ENCODE peak calls at places on chromosomes 13 and 19, in four cellular contexts. H is memory B cell; N is EL; V is stimulated activated CD4-positive, alpha-beta T cell treated with anti-CD3 and anti-CD28 coated beads, TNF-alpha, amount 100 ng/mL, for 48 hours. A is an unnamed sample.

GRCh38 chr19:6087074-6087506 is 23.2 kb downstream of the RFX2 start:
- DNase-seq in V (no peak), H (no peak), N (no peak), A (no peak)

GRCh38 chr19:44111910-44112463 is 1.2 kb upstream of the ZNF225 start:
- DNase-seq in H (no peak), N (peak; percentile 89), V (no peak), A (peak; percentile 4)

GRCh38 chr19:15555759-15556633 is 47.7 kb downstream of the CYP4F22 start:
- DNase-seq in H (peak; percentile 99), V (peak; percentile 96), N (peak; percentile 93), A (peak; percentile 85)

GRCh38 chr19:16749326-16749725 is 29.7 kb downstream of the NWD1 start:
- DNase-seq in N (no peak), V (no peak), H (no peak), A (no peak)

GRCh38 chr13:42046448-42046847 is 2.0 kb upstream of the DGKH start:
- DNase-seq in H (no peak), N (no peak), V (no peak), A (no peak)

GRCh38 chr13:112842931-112843391 is 126.1 kb upstream of the MCF2L start:
- DNase-seq in V (no peak), N (no peak), H (no peak), A (no peak)

GRCh38 chr13:51020600-51020999 is 90.5 kb downstream of the C13orf42 start:
- DNase-seq in V (no peak), H (no peak), N (no peak), A (no peak)

GRCh38 chr19:33325920-33326319 is 23.6 kb upstream of the CEBPA start:
- DNase-seq in H (no peak), N (no peak), V (no peak), A (no peak)

GRCh38 chr13:78830508-78830907 is 171.6 kb upstream of the OBI1 start:
- DNase-seq in V (no peak), H (no peak), N (no peak), A (no peak)

GRCh38 chr13:86486582-86486981 is 687.4 kb upstream of the SLITRK6 start:
- DNase-seq in H (no peak), N (no peak), V (no peak), A (no peak)

GRCh38 chr19:38559428-38560401 is 58.0 kb downstream of the MAP4K1 start:
- DNase-seq in H (no peak), V (no peak), N (peak; percentile 26), A (no peak)

GRCh38 chr13:70203661-70204229 is 95.5 kb upstream of the KLHL1 start:
- DNase-seq in H (no peak), N (peak; percentile 0), V (no peak), A (no peak)

GRCh38 chr19:18651738-18652137 is 14.9 kb downstream of the KLHL26 start:
- DNase-seq in V (no peak), H (no peak), N (no peak), A (no peak)

GRCh38 chr19:19260417-19260816 is 12.7 kb downstream of the TM6SF2 start:
- DNase-seq in V (no peak), H (no peak), N (no peak), A (no peak)

GRCh38 chr19:5407356-5407755 is 47.9 kb upstream of the ZNRF4 start:
- DNase-seq in V (no peak), N (peak; percentile 31), H (no peak), A (no peak)

GRCh38 chr19:4246767-4247593 is at the start of gene YJU2:
- DNase-seq in H (peak; percentile 96), N (peak; percentile 100), V (peak; percentile 99), A (peak; percentile 99)

GRCh38 chr13:92407858-92408257 is 818.7 kb upstream of the GPC6 start:
- DNase-seq in N (no peak), V (no peak), H (no peak), A (no peak)

GRCh38 chr19:28980236-28980868 is 232.6 kb downstream of the UQCRFS1 start:
- DNase-seq in N (peak; percentile 62), V (no peak), H (no peak), A (no peak)

GRCh38 chr13:111929036-111929616 is 137.8 kb upstream of the SOX1 start:
- DNase-seq in H (no peak), N (no peak), V (no peak), A (no peak)

GRCh38 chr13:48874165-48874564 is 101.5 kb upstream of the FNDC3A start:
- DNase-seq in N (no peak), H (no peak), V (no peak), A (no peak)

GRCh38 chr19:9528757-9529336 is 9.6 kb downstream of the ZNF426 start:
- DNase-seq in N (no peak), V (no peak), H (no peak), A (no peak)

GRCh38 chr19:14649020-14649419 is 25.6 kb downstream of the ADGRE3 start:
- DNase-seq in H (no peak), N (no peak), V (no peak), A (no peak)

GRCh38 chr13:93867481-93867880 is 612.0 kb downstream of the DCT start:
- DNase-seq in V (no peak), N (peak; percentile 33), H (no peak), A (no peak)

GRCh38 chr19:18117692-18118378 is 20.3 kb downstream of the MAST3 start:
- DNase-seq in V (peak; percentile 84), H (peak; percentile 96), N (peak; percentile 82), A (peak; percentile 89)

GRCh38 chr19:18397242-18398202 is at the start of gene LRRC25:
- DNase-seq in H (peak; percentile 63), N (no peak), V (no peak), A (peak; percentile 95)

GRCh38 chr13:112112534-112113276 is 45.8 kb downstream of the SOX1 start:
- DNase-seq in H (no peak), V (no peak), N (no peak), A (no peak)

GRCh38 chr13:93861818-93862217 is 617.7 kb downstream of the DCT start:
- DNase-seq in N (peak; percentile 69), V (no peak), H (no peak), A (no peak)